ENCODE peak calls at places on chromosomes 13 and 19, in nine cellular contexts. O, N, M, G, E, P, V, Q and L are unnamed samples.

GRCh38 chr19:6736917-6737283 is 480 bp downstream of the GPR108 start:
- DNase-seq in O (no peak), N (peak), M (no peak), G (no peak), E (no peak), P (no peak), V (no peak), Q (no peak), L (no peak)

GRCh38 chr19:45075215-45076028 is 856 bp downstream of the ZNF296 start:
- DNase-seq in O (peak), N (no peak), M (peak), G (peak), E (peak), P (peak), V (peak), Q (peak), L (peak)

GRCh38 chr13:80157261-80157942 is 183.5 kb downstream of the SPRY2 start:
- DNase-seq in O (no peak), N (no peak), M (no peak), G (no peak), E (no peak), P (no peak), V (no peak), Q (no peak), L (no peak)

GRCh38 chr13:86020350-86021002 is 221.3 kb upstream of the SLITRK6 start:
- DNase-seq in O (no peak), N (peak), M (no peak), G (no peak), E (no peak), P (no peak), V (no peak), Q (no peak), L (no peak)

GRCh38 chr19:1146858-1147780 is 26.9 kb downstream of the SBNO2 start:
- DNase-seq in O (no peak), N (no peak), M (no peak), G (no peak), E (no peak), P (no peak), V (no peak), Q (no peak), L (no peak)

GRCh38 chr19:47012620-47013019 is 7.0 kb upstream of the NPAS1 start:
- DNase-seq in O (no peak), N (no peak), M (no peak), G (no peak), E (no peak), P (no peak), V (no peak), Q (no peak), L (no peak)

GRCh38 chr13:94662274-94662945 is 49.9 kb downstream of the SOX21 start:
- DNase-seq in O (no peak), N (peak), M (no peak), G (no peak), E (no peak), P (no peak), V (no peak), Q (no peak), L (no peak)

GRCh38 chr19:43476606-43477005 is 11.2 kb upstream of the LYPD3 start:
- DNase-seq in O (no peak), N (no peak), M (no peak), G (no peak), E (peak), P (no peak), V (no peak), Q (no peak), L (no peak)

GRCh38 chr19:45717983-45718650 is 12.6 kb downstream of the FBXO46 start:
- DNase-seq in O (no peak), N (no peak), M (no peak), G (no peak), E (no peak), P (no peak), V (no peak), Q (peak), L (no peak)

GRCh38 chr19:52518646-52519045 is 8.8 kb upstream of the ZNF808 start:
- DNase-seq in O (no peak), N (no peak), M (no peak), G (no peak), E (no peak), P (no peak), V (no peak), Q (no peak), L (no peak)

GRCh38 chr19:31432411-31432810 is 83.2 kb upstream of the TSHZ3 start:
- DNase-seq in O (no peak), N (no peak), M (no peak), G (no peak), E (no peak), P (no peak), V (peak), Q (no peak), L (no peak)

GRCh38 chr19:952680-953500 is 27.1 kb downstream of the ARID3A start:
- DNase-seq in O (no peak), N (no peak), M (no peak), G (peak), E (no peak), P (no peak), V (no peak), Q (no peak), L (no peak)

GRCh38 chr13:35630551-35631275 is 154.2 kb upstream of the MAB21L1 start:
- DNase-seq in O (no peak), N (peak), M (no peak), G (peak), E (peak), P (no peak), V (no peak), Q (no peak), L (no peak)

GRCh38 chr19:45200614-45201013 is 22.0 kb downstream of the BLOC1S3 start:
- DNase-seq in O (no peak), N (no peak), M (no peak), G (peak), E (peak), P (no peak), V (peak), Q (no peak), L (peak)

GRCh38 chr19:47512183-47512947 is 2.5 kb downstream of the NAPA start:
- DNase-seq in O (no peak), N (no peak), M (no peak), G (no peak), E (no peak), P (no peak), V (no peak), Q (no peak), L (peak)

GRCh38 chr19:50906217-50906616 is 5.0 kb downstream of the KLK4 start:
- DNase-seq in O (no peak), N (peak), M (no peak), G (peak), E (no peak), P (no peak), V (peak), Q (no peak), L (peak)

GRCh38 chr19:7257148-7258041 is 36.8 kb downstream of the INSR start:
- DNase-seq in O (no peak), N (no peak), M (no peak), G (no peak), E (peak), P (no peak), V (no peak), Q (peak), L (peak)

GRCh38 chr19:45769821-45770191 is 754 bp upstream of the SIX5 start:
- DNase-seq in O (no peak), N (no peak), M (peak), G (peak), E (no peak), P (no peak), V (peak), Q (peak), L (peak)

GRCh38 chr13:23050126-23050525 is 130.7 kb upstream of the SGCG start:
- DNase-seq in O (no peak), N (no peak), M (no peak), G (no peak), E (no peak), P (no peak), V (no peak), Q (no peak), L (no peak)

GRCh38 chr13:76286178-76286577 is 600.0 kb downstream of the KCTD12 start:
- DNase-seq in O (no peak), N (no peak), M (no peak), G (no peak), E (no peak), P (no peak), V (no peak), Q (no peak), L (no peak)

GRCh38 chr19:34209726-34210125 is 37.4 kb downstream of the LSM14A start:
- DNase-seq in O (no peak), N (no peak), M (no peak), G (no peak), E (no peak), P (no peak), V (no peak), Q (no peak), L (no peak)

GRCh38 chr19:19459099-19459498 is 53.6 kb downstream of the GATAD2A start:
- DNase-seq in O (no peak), N (no peak), M (no peak), G (no peak), E (no peak), P (no peak), V (no peak), Q (no peak), L (no peak)

GRCh38 chr13:52998290-52998876 is 30.2 kb upstream of the OLFM4 start:
- DNase-seq in O (no peak), N (no peak), M (no peak), G (no peak), E (no peak), P (no peak), V (no peak), Q (no peak), L (no peak)

GRCh38 chr19:33235269-33235995 is 9.8 kb upstream of the SLC7A10 start:
- DNase-seq in O (no peak), N (peak), M (peak), G (peak), E (peak), P (peak), V (peak), Q (peak), L (peak)

GRCh38 chr19:49497047-49497789 is 984 bp downstream of the RPS11 start:
- DNase-seq in O (peak), N (peak), M (peak), G (peak), E (peak), P (no peak), V (no peak), Q (peak), L (peak)

GRCh38 chr13:44867825-44868224 is 121.4 kb downstream of the NUFIP1 start:
- DNase-seq in O (no peak), N (no peak), M (no peak), G (no peak), E (peak), P (no peak), V (no peak), Q (no peak), L (no peak)

GRCh38 chr19:47697863-47698609 is 15.2 kb upstream of the EHD2 start:
- DNase-seq in O (peak), N (peak), M (peak), G (peak), E (peak), P (peak), V (peak), Q (peak), L (peak)

GRCh38 chr19:49807174-49807830 is 5.8 kb downstream of the FUZ start:
- DNase-seq in O (peak), N (no peak), M (peak), G (no peak), E (no peak), P (no peak), V (no peak), Q (no peak), L (no peak)

GRCh38 chr19:16167055-16167454 is 6.3 kb downstream of the CIB3 start:
- DNase-seq in O (no peak), N (no peak), M (no peak), G (no peak), E (no peak), P (no peak), V (no peak), Q (no peak), L (no peak)

GRCh38 chr19:49771674-49772139 is 4.9 kb downstream of the AP2A1 start:
- DNase-seq in O (no peak), N (no peak), M (no peak), G (no peak), E (no peak), P (no peak), V (no peak), Q (no peak), L (no peak)

GRCh38 chr19:9178901-9179300 is at the start of gene OR7D2:
- DNase-seq in O (no peak), N (no peak), M (no peak), G (no peak), E (no peak), P (no peak), V (no peak), Q (no peak), L (no peak)

GRCh38 chr13:75788494-75788991 is 152.4 kb downstream of the LMO7 start:
- DNase-seq in O (no peak), N (no peak), M (no peak), G (no peak), E (peak), P (no peak), V (no peak), Q (no peak), L (peak)

GRCh38 chr19:55487884-55488687 is at the start of gene SSC5D:
- DNase-seq in O (peak), N (peak), M (peak), G (peak), E (no peak), P (no peak), V (peak), Q (peak), L (no peak)

GRCh38 chr19:9323557-9323918 is 441 bp upstream of the ZNF559 start:
- DNase-seq in O (peak), N (peak), M (no peak), G (peak), E (peak), P (no peak), V (no peak), Q (peak), L (peak)

DNA sequence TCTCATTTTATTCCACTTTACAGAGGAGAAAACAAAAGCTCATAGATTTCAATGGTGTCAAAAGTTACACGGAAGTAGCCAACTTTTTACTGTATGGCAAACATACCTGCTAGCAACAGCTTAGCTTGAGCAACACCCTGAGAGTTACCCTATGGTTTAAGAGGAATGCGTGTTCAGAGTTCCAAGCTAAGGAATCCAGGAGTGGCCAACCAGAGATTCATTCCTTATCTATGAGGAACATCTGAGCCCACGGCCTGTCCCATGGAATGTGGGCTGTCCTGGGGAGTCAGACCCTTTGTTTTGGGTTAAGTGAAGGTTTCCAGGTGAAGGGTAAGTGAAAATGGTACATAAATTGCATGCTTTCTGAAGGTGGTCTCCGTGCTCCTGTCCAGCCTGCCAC is 67.5 kb downstream of the STARD13 start:
- DNase-seq in O (no peak), N (no peak), M (no peak), G (peak), E (no peak), P (no peak), V (no peak), Q (no peak), L (no peak)
- TF ChIP-seq CTCF in O (no peak), N (no peak), M (no peak), G (no peak), E (no peak), P (no peak), V (no peak), Q (no peak), L (no peak)

DNA sequence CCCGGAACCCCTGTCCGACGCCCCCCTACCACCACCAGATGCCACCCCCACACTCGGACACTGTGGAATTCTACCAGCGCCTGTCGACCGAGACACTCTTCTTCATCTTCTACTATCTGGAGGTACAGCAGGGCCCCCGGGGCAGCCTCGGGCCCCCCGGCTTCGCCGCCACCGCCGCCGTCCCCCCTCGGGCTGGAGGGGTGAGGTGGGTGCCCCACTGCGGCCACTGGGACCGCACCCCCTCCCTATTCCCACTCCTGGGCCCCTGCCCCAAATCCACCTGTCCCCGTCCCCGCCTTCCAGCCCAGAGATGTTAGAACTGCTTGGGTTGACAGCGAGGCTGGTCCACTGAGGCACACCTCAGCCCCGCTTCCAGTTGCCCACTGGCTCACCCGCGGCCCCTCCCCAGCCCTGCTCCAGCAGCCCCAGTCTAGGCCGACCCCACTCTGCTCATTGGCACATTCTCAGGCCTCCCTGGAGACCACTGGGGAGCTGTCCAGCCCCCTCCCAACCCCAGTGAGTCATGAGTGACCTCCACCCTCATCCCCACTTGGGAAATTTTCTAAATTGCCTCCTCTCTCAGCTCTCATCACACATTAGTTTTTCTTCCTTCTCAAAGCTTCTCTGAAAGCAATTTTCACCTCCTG is 6.5 kb downstream of the LENG1 start:
- DNase-seq in O (no peak), N (no peak), M (no peak), G (no peak), E (no peak), P (no peak), V (no peak), Q (no peak), L (no peak)
- TF ChIP-seq POLR2AphosphoS5 in O (peak), N (peak), M (no peak), G (no peak), E (peak), P (no peak), V (peak), Q (no peak), L (no peak)

GRCh38 chr19:2551172-2551863 is 75.4 kb downstream of the GADD45B start:
- DNase-seq in O (no peak), N (no peak), M (no peak), G (no peak), E (no peak), P (no peak), V (no peak), Q (peak), L (no peak)
- TF ChIP-seq CTCF in O (no peak), N (no peak), M (no peak), G (no peak), E (no peak), P (no peak), V (no peak), Q (no peak), L (no peak)

GRCh38 chr19:14107581-14108461 is 9.7 kb downstream of the PRKACA start:
- DNase-seq in O (no peak), N (no peak), M (no peak), G (no peak), E (peak), P (no peak), V (no peak), Q (no peak), L (no peak)
- TF ChIP-seq POLR2AphosphoS5 in O (no peak), N (no peak), M (no peak), G (no peak), E (no peak), P (no peak), V (no peak), Q (peak), L (no peak)

GRCh38 chr19:12948597-12949362 is 3.1 kb downstream of the RAD23A start:
- DNase-seq in O (no peak), N (no peak), M (no peak), G (no peak), E (no peak), P (no peak), V (no peak), Q (no peak), L (no peak)

GRCh38 chr19:12945479-12946091 is at the start of gene RAD23A:
- DNase-seq in O (peak), N (peak), M (peak), G (peak), E (peak), P (peak), V (peak), Q (peak), L (peak)

GRCh38 chr19:12944064-12944674 is 1.5 kb upstream of the RAD23A start:
- DNase-seq in O (no peak), N (no peak), M (no peak), G (no peak), E (no peak), P (no peak), V (no peak), Q (no peak), L (no peak)

GRCh38 chr19:12947702-12948596 is 2.3 kb downstream of the RAD23A start:
- DNase-seq in O (no peak), N (no peak), M (no peak), G (no peak), E (no peak), P (no peak), V (no peak), Q (no peak), L (peak)

DNA sequence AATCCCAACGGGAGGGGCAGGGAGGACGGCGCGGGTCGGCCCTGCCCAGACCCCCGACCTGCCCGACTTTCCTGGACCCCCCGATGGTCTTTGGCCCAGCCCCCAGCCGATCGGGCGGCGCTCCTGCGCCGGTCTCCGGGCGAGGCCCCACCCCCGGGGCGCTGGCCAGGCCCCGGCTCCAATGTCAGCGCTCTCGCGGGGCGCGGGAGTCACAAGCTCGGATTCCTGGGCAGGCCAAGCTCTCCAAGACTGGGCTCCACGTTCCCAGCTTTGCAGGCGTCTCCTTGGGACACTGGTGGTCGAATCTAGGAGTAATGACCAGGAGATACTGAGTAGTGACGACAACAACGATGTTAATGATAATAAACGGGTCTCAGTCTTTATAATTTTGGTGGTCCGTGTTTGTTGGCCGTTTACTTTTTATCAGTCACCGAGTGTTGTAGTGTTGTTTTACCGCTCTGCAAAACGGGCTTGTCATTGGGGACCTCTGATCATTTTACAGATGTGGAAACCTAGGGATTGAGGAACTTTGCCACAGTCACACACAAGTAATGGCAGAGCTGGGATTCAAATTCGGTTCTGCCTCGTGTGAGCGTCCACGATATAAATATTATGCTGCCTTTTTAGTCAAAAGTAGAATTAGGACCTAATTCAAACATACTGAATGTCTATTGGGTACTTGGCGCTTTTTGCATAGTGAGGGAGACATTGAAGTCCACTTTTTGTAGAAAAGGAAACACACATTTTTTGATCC is 607 bp downstream of the RAD23A start:
- DNase-seq in O (no peak), N (peak), M (no peak), G (peak), E (peak), P (peak), V (peak), Q (peak), L (peak)
- TF ChIP-seq CTCF in O (no peak), N (no peak), M (no peak), G (no peak), E (no peak), P (no peak), V (no peak), Q (no peak), L (no peak)

DNA sequence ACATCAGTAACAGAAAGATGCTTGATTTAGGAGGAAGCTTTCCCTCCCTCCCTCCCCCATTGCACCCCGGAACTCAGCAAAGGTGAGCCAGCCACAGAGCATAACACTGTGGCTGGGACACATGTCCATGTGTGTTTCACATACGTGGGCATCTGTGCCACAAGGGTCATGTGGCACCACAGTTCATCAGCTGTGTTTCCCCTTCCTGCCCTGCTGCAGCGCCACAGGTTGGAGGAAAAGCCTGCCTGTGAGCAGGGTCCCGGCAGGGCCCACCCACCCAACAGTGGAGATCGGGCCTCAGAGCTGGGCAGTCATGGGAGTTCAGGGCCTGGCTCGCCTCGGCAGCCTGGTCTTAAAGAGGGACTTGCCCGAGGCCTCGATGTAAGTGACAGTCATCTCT is 2.8 kb downstream of the ACP5 start:
- DNase-seq in O (no peak), N (no peak), M (no peak), G (no peak), E (no peak), P (no peak), V (no peak), Q (no peak), L (no peak)
- TF ChIP-seq POLR2AphosphoS5 in O (no peak), N (no peak), M (no peak), G (no peak), E (no peak), P (no peak), V (no peak), Q (no peak), L (no peak)

GRCh38 chr13:19597523-19597922 is 35.9 kb upstream of the MPHOSPH8 start:
- DNase-seq in O (no peak), N (no peak), M (no peak), G (no peak), E (no peak), P (no peak), V (no peak), Q (no peak), L (no peak)
- TF ChIP-seq CTCF in O (no peak), N (no peak), M (no peak), G (no peak), E (no peak), P (no peak), V (no peak), Q (no peak), L (no peak)